ENCODE peak calls at places on chromosome 10, in seven cellular contexts. N is IMR-90, C is COR-L47, Y is WTC11, O is RWPE1, D is nucleus accumbens, K is amygdala. U is an unnamed sample.

GRCh38 chr10:76106611-76107010 is 675.2 kb downstream of the LRMDA start:
- DNase-seq in K (no peak), N (no peak), D (no peak), Y (no peak), O (no peak), C (no peak), U (no peak)

GRCh38 chr10:102596506-102596971 is 47.7 kb upstream of the TRIM8 start:
- DNase-seq in D (no peak), O (peak; percentile 84), N (peak; percentile 62), C (peak; percentile 46), K (no peak), Y (peak; percentile 72), U (no peak)

GRCh38 chr10:103676851-103677417 is 178.4 kb downstream of the SH3PXD2A start:
- DNase-seq in O (peak; percentile 62), K (no peak), D (no peak), C (no peak), Y (no peak), N (peak; percentile 95), U (no peak)

GRCh38 chr10:124497196-124497990 is 35.8 kb downstream of the LHPP start:
- DNase-seq in Y (no peak), N (no peak), D (no peak), K (no peak), C (no peak), O (no peak), U (no peak)

GRCh38 chr10:86390337-86391120 is 23.9 kb upstream of the GRID1 start:
- DNase-seq in O (no peak), N (no peak), C (no peak), K (no peak), Y (no peak), D (no peak), U (no peak)

GRCh38 chr10:43233601-43234430 is 33.0 kb downstream of the RASGEF1A start:
- DNase-seq in Y (peak; percentile 3), K (no peak), C (no peak), N (no peak), O (no peak), D (no peak), U (no peak)

GRCh38 chr10:76649723-76650127 is 987.9 kb downstream of the KCNMA1 start:
- DNase-seq in O (no peak), K (no peak), Y (no peak), D (no peak), C (no peak), N (peak; percentile 62), U (no peak)

GRCh38 chr10:75858357-75858756 is 426.9 kb downstream of the LRMDA start:
- DNase-seq in N (no peak), D (no peak), C (no peak), Y (no peak), O (no peak), K (no peak), U (no peak)

GRCh38 chr10:59805043-59805442 is 51.8 kb upstream of the MRLN start:
- DNase-seq in N (peak; percentile 5), C (peak; percentile 21), K (no peak), D (no peak), Y (peak; percentile 69), O (no peak), U (no peak)

GRCh38 chr10:119316729-119317097 is 109.3 kb downstream of the GRK5 start:
- DNase-seq in K (no peak), N (peak; percentile 92), D (no peak), C (no peak), Y (no peak), O (peak; percentile 81), U (no peak)

GRCh38 chr10:9850415-9850814 is 1167.3 kb upstream of the CELF2 start:
- DNase-seq in K (no peak), D (no peak), O (no peak), Y (no peak), C (no peak), N (no peak), U (no peak)

GRCh38 chr10:88913803-88914202 is 33.8 kb downstream of the STAMBPL1 start:
- DNase-seq in Y (no peak), D (no peak), C (no peak), N (no peak), K (no peak), O (no peak), U (no peak)

GRCh38 chr10:64682043-64682442 is 1160.8 kb downstream of the REEP3 start:
- DNase-seq in K (no peak), C (no peak), Y (no peak), O (no peak), N (no peak), D (no peak), U (no peak)

GRCh38 chr10:77456414-77456813 is 181.2 kb downstream of the KCNMA1 start:
- DNase-seq in D (no peak), C (peak; percentile 52), K (no peak), N (peak; percentile 7), O (no peak), Y (no peak), U (no peak)

GRCh38 chr10:101007915-101008822 is 8.6 kb downstream of the LZTS2 start:
- DNase-seq in Y (no peak), N (no peak), C (no peak), K (no peak), O (no peak), D (peak; percentile 68), U (peak; percentile 55)

GRCh38 chr10:50679149-50679548 is 55.4 kb upstream of the SGMS1 start:
- DNase-seq in K (no peak), O (no peak), C (no peak), D (no peak), N (no peak), Y (peak; percentile 27), U (no peak)

GRCh38 chr10:93481931-93482834 is at the start of gene MYOF:
- DNase-seq in D (peak; percentile 3), Y (peak; percentile 35), K (no peak), C (peak; percentile 3), O (peak; percentile 89), N (peak; percentile 93), U (peak; percentile 51)

GRCh38 chr10:79263951-79264350 is 83.3 kb upstream of the PPIF start:
- DNase-seq in K (no peak), C (no peak), O (no peak), D (no peak), N (no peak), Y (no peak), U (no peak)

GRCh38 chr10:79905322-79906314 is 43.3 kb downstream of the SFTPD start:
- DNase-seq in Y (no peak), N (peak; percentile 12), D (no peak), K (no peak), C (no peak), O (no peak), U (no peak)

GRCh38 chr10:79268100-79268670 is 79.1 kb upstream of the PPIF start:
- DNase-seq in Y (no peak), N (peak; percentile 70), C (no peak), D (no peak), O (no peak), K (no peak), U (no peak)

GRCh38 chr10:69872326-69872725 is 70.6 kb downstream of the COL13A1 start:
- DNase-seq in O (no peak), K (no peak), C (no peak), D (no peak), Y (no peak), N (no peak), U (no peak)

GRCh38 chr10:109953745-109954144 is 30.4 kb upstream of the XPNPEP1 start:
- DNase-seq in N (no peak), D (no peak), C (no peak), K (no peak), O (no peak), Y (no peak), U (no peak)

GRCh38 chr10:124708246-124708779 is 35.9 kb downstream of the FAM53B start:
- DNase-seq in D (no peak), O (no peak), C (peak; percentile 71), K (no peak), N (no peak), Y (no peak), U (no peak)

GRCh38 chr10:107444443-107444842 is 279.9 kb upstream of the SORCS1 start:
- DNase-seq in Y (no peak), O (no peak), K (no peak), C (no peak), D (no peak), N (no peak), U (no peak)

GRCh38 chr10:111233439-111233838 is 156.6 kb downstream of the ADRA2A start:
- DNase-seq in C (no peak), K (no peak), D (no peak), Y (peak; percentile 20), N (no peak), O (no peak), U (no peak)

GRCh38 chr10:122639801-122640200 is 59.8 kb downstream of the C10orf120 start:
- DNase-seq in D (no peak), C (no peak), K (no peak), O (no peak), Y (no peak), N (no peak), U (no peak)

GRCh38 chr10:70437721-70438120 is 3.8 kb downstream of the NODAL start:
- DNase-seq in D (no peak), O (no peak), Y (peak; percentile 34), N (no peak), C (no peak), K (no peak), U (no peak)

GRCh38 chr10:28091913-28092312 is 93.0 kb upstream of the ODAD2 start:
- DNase-seq in N (no peak), K (no peak), C (no peak), O (no peak), Y (no peak), D (no peak), U (no peak)

GRCh38 chr10:44911081-44911540 is at the start of gene TMEM72:
- DNase-seq in C (no peak), Y (peak; percentile 54), K (no peak), D (no peak), O (no peak), N (no peak), U (no peak)

GRCh38 chr10:130243015-130243414 is 106.8 kb downstream of the GLRX3 start:
- DNase-seq in D (no peak), Y (no peak), O (no peak), N (no peak), C (no peak), K (no peak), U (no peak)

GRCh38 chr10:77919713-77920108 is 6.8 kb downstream of the DLG5 start:
- DNase-seq in O (peak; percentile 88), D (no peak), N (peak; percentile 90), K (no peak), Y (no peak), C (no peak), U (no peak)

U was measured in hippocampal formation.